ENCODE peak calls at places on chromosomes 2 and 18, in four cellular contexts. T, A, G and X are unnamed samples.

GRCh38 chr18:12737243-12737902 is 34.5 kb downstream of the PSMG2 start:
- DNase-seq in A (no peak), G (no peak), T (no peak), X (no peak)

GRCh38 chr2:29463181-29463900 is 348.1 kb downstream of the CLIP4 start:
- DNase-seq in T (no peak), A (no peak), G (no peak), X (no peak)

GRCh38 chr18:75727479-75727878 is 300.0 kb upstream of the SMIM21 start:
- DNase-seq in A (peak; percentile 48), T (no peak), G (peak; percentile 55), X (peak; percentile 20)

GRCh38 chr18:25123438-25124225 is 228.3 kb downstream of the ZNF521 start:
- DNase-seq in G (no peak), T (no peak), A (no peak), X (no peak)

GRCh38 chr18:38545071-38545470 is 979.5 kb upstream of the CELF4 start:
- DNase-seq in A (no peak), G (peak; percentile 6), T (peak; percentile 29), X (no peak)

GRCh38 chr2:72859831-72860262 is 27.4 kb upstream of the SPR start:
- DNase-seq in G (peak; percentile 60), A (peak; percentile 45), T (peak; percentile 84), X (peak; percentile 56)

GRCh38 chr2:64654063-64654811 is 524 bp upstream of the SERTAD2 start:
- DNase-seq in T (peak; percentile 87), A (peak; percentile 72), G (peak; percentile 87), X (no peak)

GRCh38 chr2:158691619-158692018 is 103.5 kb upstream of the DAPL1 start:
- DNase-seq in G (no peak), A (no peak), T (no peak), X (no peak)

GRCh38 chr2:112520234-112520783 is 22.0 kb upstream of the POLR1B start:
- DNase-seq in G (no peak), A (no peak), T (no peak), X (no peak)

GRCh38 chr2:166081852-166082251 is 46.0 kb downstream of the SCN1A start:
- DNase-seq in T (no peak), G (no peak), A (no peak), X (no peak)

GRCh38 chr2:18829331-18829902 is 240.0 kb upstream of the NT5C1B start:
- DNase-seq in A (no peak), G (no peak), T (no peak), X (no peak)

GRCh38 chr2:239824051-239824694 is 201.0 kb downstream of the NDUFA10 start:
- DNase-seq in T (peak; percentile 81), A (no peak), G (peak; percentile 32), X (peak; percentile 26)

GRCh38 chr2:10447300-10448207 is 573 bp downstream of the ODC1 start:
- DNase-seq in G (no peak), A (no peak), T (peak; percentile 72), X (peak; percentile 29)
- TF ChIP-seq CTCF in G (no peak), A (no peak), T (no peak), X (no peak)

GRCh38 chr2:67237288-67237687 is 159.8 kb upstream of the ETAA1 start:
- DNase-seq in G (no peak), T (no peak), A (no peak), X (no peak)

DNA sequence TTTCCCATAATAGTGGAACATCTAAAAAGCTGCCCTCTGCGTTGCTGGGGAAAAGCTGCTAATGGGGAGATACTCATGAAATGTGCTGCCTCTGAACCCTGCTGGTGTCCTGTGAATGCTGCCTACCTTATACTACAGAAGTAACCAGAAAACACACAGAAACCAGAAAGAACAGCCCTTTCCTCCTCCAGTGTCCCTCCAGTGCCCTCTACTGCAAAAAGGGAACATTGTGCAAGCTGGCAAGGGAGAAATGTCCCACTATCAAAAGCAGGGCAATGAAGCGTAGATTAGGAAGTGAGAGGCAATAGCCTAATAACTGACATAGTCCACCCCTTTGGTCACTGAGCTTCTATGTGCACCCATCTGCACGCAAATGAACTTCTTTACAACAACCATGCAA is 162.7 kb upstream of the ETAA1 start:
- DNase-seq in G (no peak), A (no peak), T (no peak), X (no peak)
- TF ChIP-seq CTCF in G (peak; percentile 26), A (peak; percentile 52), T (no peak), X (peak; percentile 51)

GRCh38 chr2:25297738-25298137 is 44.0 kb downstream of the DNMT3A start:
- DNase-seq in T (no peak), G (peak; percentile 26), A (no peak), X (no peak)
- TF ChIP-seq CTCF in T (peak; percentile 12), G (no peak), A (no peak), X (no peak)

DNA sequence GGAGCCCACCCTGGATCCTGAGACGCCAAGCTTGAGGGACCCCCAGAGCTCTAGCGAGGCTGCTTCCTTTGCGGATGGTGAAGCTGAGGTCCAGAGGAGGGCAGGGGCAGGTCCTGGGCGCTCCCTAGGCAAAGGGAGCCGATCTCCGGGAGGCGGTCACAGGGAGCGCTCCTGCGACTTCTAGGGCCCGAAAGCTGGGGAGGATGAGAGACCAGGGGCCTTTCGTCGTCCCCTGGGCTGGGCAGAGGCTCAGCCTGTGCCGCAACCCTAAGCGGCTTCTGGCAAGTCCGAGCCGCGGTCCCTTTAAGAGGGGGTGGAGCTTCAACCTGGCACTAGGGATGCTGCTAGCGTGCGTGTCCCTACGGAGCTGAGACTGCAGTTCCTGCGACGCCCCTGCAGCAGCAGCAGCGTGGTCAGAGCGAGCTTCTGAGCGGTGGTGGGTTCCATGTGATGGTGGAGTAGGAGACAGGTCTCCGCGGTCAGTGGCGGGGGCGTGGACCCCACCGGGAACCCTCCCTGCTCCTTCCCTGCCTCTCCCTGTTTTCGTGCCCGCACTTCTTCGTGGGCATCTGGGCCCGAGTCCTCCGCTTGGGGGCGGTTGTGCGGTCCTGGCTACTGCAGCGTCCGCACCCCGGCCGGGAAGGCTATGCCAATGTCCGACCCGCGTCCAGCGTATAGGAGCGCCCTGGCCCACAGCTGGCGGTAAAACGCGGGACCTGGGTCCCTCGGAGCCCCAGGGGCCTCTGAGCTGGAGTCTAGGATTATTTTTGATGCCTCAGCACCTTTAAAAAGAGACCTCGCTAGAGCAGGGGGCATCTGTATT is 154.6 kb downstream of the CCDC74A start:
- DNase-seq in T (peak; percentile 93), G (peak; percentile 78), A (peak; percentile 68), X (peak; percentile 53)
- TF ChIP-seq CTCF in T (peak; percentile 30), G (no peak), A (peak; percentile 50), X (peak; percentile 45)

DNA sequence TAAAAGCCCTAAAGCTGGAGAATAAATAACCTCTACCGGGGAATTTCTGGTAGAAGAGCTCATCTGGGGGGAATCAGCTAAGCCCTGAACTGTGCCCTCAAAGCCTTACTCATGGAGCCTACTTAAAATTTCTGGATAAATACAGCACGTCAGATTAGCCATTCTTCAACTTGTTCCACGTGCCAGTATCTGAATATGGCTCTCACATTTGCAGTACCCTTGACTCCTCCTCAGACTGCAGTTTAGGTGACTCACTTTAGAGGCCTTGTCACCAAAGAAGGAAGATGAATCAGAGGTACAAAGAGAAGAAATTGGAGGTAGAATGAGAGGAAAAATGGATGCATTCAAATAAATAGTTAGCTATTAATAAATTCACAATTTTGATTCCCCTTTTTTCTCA is 34.6 kb upstream of the POTEC start:
- DNase-seq in T (no peak), A (no peak), G (no peak), X (no peak)
- TF ChIP-seq CTCF in T (no peak), A (no peak), G (no peak), X (no peak)

GRCh38 chr2:16243411-16243996 is 303.2 kb downstream of the MYCN start:
- DNase-seq in A (no peak), T (no peak), G (no peak), X (no peak)

GRCh38 chr2:16246281-16246850 is 306.0 kb downstream of the MYCN start:
- DNase-seq in G (no peak), A (no peak), T (no peak), X (no peak)

GRCh38 chr2:16244153-16244965 is 304.0 kb downstream of the MYCN start:
- DNase-seq in A (no peak), G (no peak), T (no peak), X (no peak)

GRCh38 chr2:16245481-16246054 is 305.2 kb downstream of the MYCN start:
- DNase-seq in A (no peak), G (no peak), T (no peak), X (no peak)

GRCh38 chr2:16244966-16245320 is 304.6 kb downstream of the MYCN start:
- DNase-seq in G (no peak), T (no peak), A (no peak), X (no peak)
- TF ChIP-seq CTCF in G (no peak), T (no peak), A (no peak), X (no peak)

GRCh38 chr2:150626934-150627336 is 139.5 kb upstream of the RND3 start:
- DNase-seq in T (no peak), G (no peak), A (no peak), X (no peak)
- TF ChIP-seq CTCF in T (no peak), G (no peak), A (no peak), X (no peak)

DNA sequence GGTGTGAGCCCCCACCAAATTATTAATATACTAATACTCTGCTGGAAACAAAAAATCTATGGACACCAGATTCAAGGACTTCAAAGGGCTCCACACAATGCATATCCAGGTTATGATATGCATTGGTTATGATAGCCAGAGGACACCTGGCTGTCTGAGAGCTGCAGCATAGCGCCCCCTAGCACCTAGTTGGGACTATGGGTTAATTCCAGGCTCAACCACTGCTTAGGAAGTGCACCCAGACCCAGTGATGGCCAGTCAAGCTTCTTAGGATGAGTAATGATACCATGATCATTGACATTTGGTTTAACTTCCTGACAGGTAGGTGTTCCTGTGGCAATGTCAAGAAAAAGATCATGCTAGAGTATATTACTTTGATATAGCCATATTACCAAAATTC is 3.8 kb upstream of the FRZB start:
- DNase-seq in T (no peak), G (no peak), A (no peak), X (no peak)
- TF ChIP-seq CTCF in T (no peak), G (peak; percentile 32), A (peak; percentile 35), X (peak; percentile 41)

GRCh38 chr2:20611077-20611843 is 39.6 kb downstream of the HS1BP3 start:
- DNase-seq in G (no peak), T (no peak), A (no peak), X (no peak)
- TF ChIP-seq CTCF in G (no peak), T (no peak), A (no peak), X (no peak)

GRCh38 chr2:62410926-62411456 is 95.0 kb downstream of the TMEM17 start:
- DNase-seq in G (no peak), T (no peak), A (no peak), X (no peak)

GRCh38 chr2:62413116-62413663 is 92.8 kb downstream of the TMEM17 start:
- DNase-seq in G (no peak), A (no peak), T (no peak), X (no peak)

GRCh38 chr2:62415019-62415431 is 91.0 kb downstream of the TMEM17 start:
- DNase-seq in A (no peak), G (no peak), T (peak; percentile 93), X (no peak)

GRCh38 chr2:62410015-62410453 is 96.0 kb downstream of the TMEM17 start:
- DNase-seq in T (no peak), G (no peak), A (no peak), X (no peak)

DNA sequence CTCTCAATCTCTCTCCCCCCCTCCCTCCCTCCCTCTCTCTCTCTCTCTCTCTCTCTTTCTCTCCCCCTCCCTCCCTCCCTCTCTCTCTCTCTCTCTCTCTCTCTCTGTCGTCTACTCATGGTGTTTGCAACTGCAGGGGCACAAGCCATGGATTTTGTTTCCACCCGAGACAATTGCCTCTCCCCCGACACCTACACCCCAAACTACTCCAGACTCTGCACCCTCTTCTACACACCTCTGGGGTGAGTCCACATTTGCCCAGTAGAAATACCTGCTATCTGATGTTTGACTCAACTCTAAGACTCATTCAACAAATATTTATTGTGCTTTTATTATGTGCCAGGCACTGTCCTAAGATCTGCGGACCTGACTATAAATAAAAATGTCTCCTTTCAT is 93.7 kb downstream of the TMEM17 start:
- DNase-seq in G (no peak), A (no peak), T (no peak), X (no peak)
- TF ChIP-seq CTCF in G (peak; percentile 10), A (peak; percentile 47), T (no peak), X (peak; percentile 13)